ENCODE peak calls at places on chromosomes 2 and 18, in eight cellular contexts. L, W, I, B, U, N, X and E are unnamed samples.

GRCh38 chr2:8064608-8065007 is 617.2 kb upstream of the ID2 start:
- DNase-seq in L (no peak), W (no peak), I (no peak), B (no peak), U (no peak), N (no peak), X (no peak), E (no peak)

GRCh38 chr2:148645925-148646559 is 1.5 kb downstream of the EPC2 start:
- DNase-seq in L (peak; percentile 32), W (peak; percentile 93), I (peak; percentile 81), B (peak; percentile 44), U (peak; percentile 89), N (peak; percentile 86), X (no peak), E (peak; percentile 79)

GRCh38 chr2:6177796-6178195 is 485.6 kb downstream of the SOX11 start:
- DNase-seq in L (no peak), W (no peak), I (no peak), B (no peak), U (no peak), N (no peak), X (no peak), E (no peak)

GRCh38 chr2:43402002-43402401 is 175.6 kb upstream of the ZFP36L2 start:
- DNase-seq in L (no peak), W (no peak), I (no peak), B (no peak), U (no peak), N (no peak), X (no peak), E (no peak)

GRCh38 chr2:79619976-79620375 is 107.1 kb downstream of the CTNNA2 start:
- DNase-seq in L (no peak), W (peak; percentile 70), I (no peak), B (no peak), U (no peak), N (no peak), X (no peak), E (no peak)

GRCh38 chr2:199814845-199815211 is 36.2 kb downstream of the FTCDNL1 start:
- DNase-seq in L (no peak), W (no peak), I (no peak), B (no peak), U (no peak), N (no peak), X (no peak), E (no peak)

GRCh38 chr2:195318440-195319111 is 338.4 kb upstream of the SLC39A10 start:
- DNase-seq in L (peak; percentile 15), W (peak; percentile 37), I (peak; percentile 63), B (no peak), U (peak; percentile 18), N (peak; percentile 56), X (no peak), E (peak; percentile 7)

GRCh38 chr2:105473011-105473410 is 74.2 kb upstream of the FHL2 start:
- DNase-seq in L (no peak), W (peak; percentile 44), I (no peak), B (no peak), U (no peak), N (no peak), X (no peak), E (no peak)

GRCh38 chr18:22342625-22343024 is 75.1 kb downstream of the CTAGE1 start:
- DNase-seq in L (peak; percentile 43), W (peak; percentile 95), I (peak; percentile 30), B (no peak), U (peak; percentile 64), N (no peak), X (no peak), E (peak; percentile 68)

GRCh38 chr2:102367331-102367971 is 11.9 kb downstream of the IL18R1 start:
- DNase-seq in L (no peak), W (no peak), I (no peak), B (no peak), U (no peak), N (no peak), X (no peak), E (no peak)

GRCh38 chr2:95388878-95389255 is 13.6 kb upstream of the FAHD2A start:
- DNase-seq in L (no peak), W (no peak), I (no peak), B (no peak), U (no peak), N (no peak), X (no peak), E (no peak)

GRCh38 chr2:25290811-25291510 is 50.8 kb downstream of the DNMT3A start:
- DNase-seq in L (no peak), W (peak; percentile 40), I (no peak), B (no peak), U (no peak), N (no peak), X (peak; percentile 52), E (no peak)

GRCh38 chr2:63424329-63425078 is 163.8 kb downstream of the WDPCP start:
- DNase-seq in L (no peak), W (no peak), I (peak; percentile 61), B (no peak), U (peak; percentile 59), N (peak; percentile 64), X (no peak), E (no peak)

GRCh38 chr18:79896746-79897145 is 54.7 kb downstream of the SLC66A2 start:
- DNase-seq in L (no peak), W (no peak), I (no peak), B (no peak), U (no peak), N (no peak), X (no peak), E (no peak)

GRCh38 chr2:15560404-15560987 is 638 bp downstream of the NBAS start:
- DNase-seq in L (no peak), W (peak; percentile 24), I (peak; percentile 57), B (no peak), U (peak; percentile 50), N (peak; percentile 44), X (no peak), E (no peak)

GRCh38 chr2:143489135-143489534 is 359.9 kb downstream of the ARHGAP15 start:
- DNase-seq in L (no peak), W (peak; percentile 94), I (peak; percentile 52), B (no peak), U (peak; percentile 54), N (no peak), X (no peak), E (peak; percentile 89)

GRCh38 chr2:20165677-20166509 is 59.0 kb downstream of the SDC1 start:
- DNase-seq in L (no peak), W (no peak), I (no peak), B (no peak), U (no peak), N (no peak), X (no peak), E (no peak)

GRCh38 chr2:11074246-11074820 is 80.9 kb upstream of the SLC66A3 start:
- DNase-seq in L (no peak), W (no peak), I (no peak), B (no peak), U (no peak), N (no peak), X (no peak), E (no peak)

GRCh38 chr2:70887550-70888229 is 48.0 kb upstream of the ATP6V1B1 start:
- DNase-seq in L (peak; percentile 81), W (no peak), I (no peak), B (no peak), U (no peak), N (peak; percentile 36), X (peak; percentile 67), E (no peak)
- H3K4me3 ChIP-seq in L (peak overlapping the region; percentile 34), W (peak overlapping the region; percentile 23), I (no peak overlapping the region), B (peak overlapping the region; percentile 37), U (peak overlapping the region; percentile 35), N (peak overlapping the region; percentile 61), X (peak overlapping the region; percentile 34), E (peak overlapping the region; percentile 65)

DNA sequence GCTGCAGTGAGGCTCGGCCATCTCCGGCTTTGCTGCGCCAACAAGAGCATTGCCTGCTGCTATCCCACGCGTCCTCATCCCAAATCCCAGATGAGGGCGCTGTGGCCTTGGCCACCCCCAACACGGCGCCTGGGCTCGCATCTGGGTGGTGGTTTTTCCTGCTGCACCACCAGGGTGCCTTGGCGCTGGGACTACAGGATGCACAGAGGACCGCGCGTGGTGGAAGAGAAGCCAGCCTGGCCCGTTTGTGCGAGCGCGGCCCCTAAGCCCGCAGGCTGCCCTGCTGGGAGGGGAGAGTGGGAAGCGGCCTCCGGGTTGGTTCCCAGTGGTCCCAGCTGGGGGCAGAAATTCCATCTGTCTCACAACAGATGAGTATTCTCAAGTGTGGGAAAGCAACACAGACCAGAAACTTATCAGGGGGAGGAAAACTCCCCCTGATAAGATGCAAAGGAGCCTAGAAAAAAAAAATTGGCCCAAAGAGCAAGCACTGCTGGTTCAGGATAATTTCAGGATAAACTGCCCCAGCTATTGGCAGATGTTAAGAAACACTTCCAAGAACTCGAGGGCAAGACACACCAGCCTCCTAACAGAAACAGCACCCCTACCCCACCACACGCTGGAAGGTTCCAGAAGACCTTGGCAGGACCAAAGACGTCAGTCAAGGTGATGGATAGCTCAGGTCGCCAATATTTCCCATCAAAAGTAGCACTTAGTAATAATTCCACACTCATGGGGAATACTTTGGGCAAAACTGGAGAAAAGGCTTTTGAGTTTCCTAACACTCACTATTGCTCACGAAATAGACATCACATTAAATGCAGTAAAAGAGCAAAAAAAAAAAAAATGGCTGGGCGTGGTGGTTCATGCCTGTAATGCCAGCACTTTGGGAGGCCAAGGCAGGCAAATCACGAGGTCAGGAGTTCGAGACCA is 152.1 kb downstream of the PXDN start:
- DNase-seq in L (peak; percentile 50), W (peak; percentile 85), I (peak; percentile 71), B (peak; percentile 82), U (peak; percentile 88), N (peak; percentile 56), X (peak; percentile 76), E (peak; percentile 62)
- TF ChIP-seq CTCF in L (peak; percentile 58), W (peak; percentile 38), I (peak; percentile 34), B (peak; percentile 92), U (peak; percentile 87), N (peak; percentile 10), X (peak; percentile 60), E (peak; percentile 84)

GRCh38 chr2:202251494-202251893 is 13.1 kb upstream of the SUMO1 start:
- DNase-seq in L (no peak), W (no peak), I (no peak), B (no peak), U (no peak), N (no peak), X (no peak), E (no peak)

GRCh38 chr2:202249521-202249850 is 11.1 kb upstream of the SUMO1 start:
- DNase-seq in L (no peak), W (peak; percentile 40), I (no peak), B (no peak), U (no peak), N (no peak), X (no peak), E (no peak)

GRCh38 chr2:202249864-202250263 is 11.5 kb upstream of the SUMO1 start:
- DNase-seq in L (no peak), W (peak; percentile 2), I (peak; percentile 17), B (no peak), U (no peak), N (no peak), X (no peak), E (no peak)
- H3K4me3 ChIP-seq in L (no peak overlapping the region), W (no peak overlapping the region), I (no peak overlapping the region), B (no peak overlapping the region), U (no peak overlapping the region), N (no peak overlapping the region), X (no peak overlapping the region), E (no peak overlapping the region)

DNA sequence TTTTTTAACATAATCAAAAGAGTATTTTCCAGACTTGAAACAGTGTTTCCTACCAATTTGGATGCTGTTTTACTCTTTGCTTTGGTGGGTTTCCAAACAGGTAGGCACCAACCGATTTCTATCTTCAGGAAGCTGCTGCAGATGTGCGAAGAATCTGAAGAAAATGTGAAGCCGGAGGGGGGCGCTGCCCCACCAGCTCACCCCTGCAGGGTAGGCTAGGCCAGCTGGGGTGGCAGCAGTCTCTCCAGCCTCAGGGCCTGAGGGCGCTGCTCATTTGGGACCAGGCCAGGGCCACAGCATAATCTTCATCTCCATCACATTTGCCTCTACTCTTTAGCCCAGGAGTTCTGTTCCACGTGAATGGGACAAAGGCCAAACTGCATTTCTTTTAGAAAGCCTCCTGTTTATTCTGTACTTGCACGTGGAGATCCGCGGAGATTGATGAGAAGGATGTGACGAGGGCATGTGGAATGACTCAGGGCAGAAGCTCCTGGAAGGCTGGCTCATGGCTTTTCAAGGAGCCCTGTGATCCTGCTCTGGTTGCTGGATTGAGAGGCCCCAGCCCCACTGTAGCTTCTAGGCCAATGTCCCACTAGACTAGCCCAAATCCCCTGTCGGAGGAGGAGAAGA is 84.2 kb upstream of the FAM136A start:
- DNase-seq in L (no peak), W (peak; percentile 40), I (no peak), B (no peak), U (peak; percentile 17), N (no peak), X (no peak), E (no peak)
- TF ChIP-seq CTCF in L (no peak), W (no peak), I (no peak), B (no peak), U (no peak), N (no peak), X (no peak), E (no peak)